ENCODE peak calls at places on chromosomes 13 and 19, in nine cellular contexts. P, N, V, J, G, X, K, A and B are unnamed samples.
A peak's percentile ranks its signal among the peaks of the same experiment; 100 is the strongest.

GRCh38 chr13:85462792-85463425 is 336.3 kb downstream of the SLITRK6 start:
- DNase-seq in A (no peak), G (no peak), V (no peak), X (no peak), K (no peak), N (no peak), P (no peak), J (no peak), B (no peak)

GRCh38 chr13:66915596-66916185 is 314.4 kb downstream of the PCDH9 start:
- DNase-seq in J (no peak), X (no peak), N (no peak), K (no peak), P (peak; percentile 11), V (peak; percentile 63), A (no peak), G (peak; percentile 26), B (no peak)

GRCh38 chr13:51825165-51825592 is 19.8 kb downstream of the TMEM272 start:
- DNase-seq in P (no peak), X (no peak), V (no peak), N (no peak), J (peak; percentile 79), K (no peak), G (no peak), A (no peak), B (no peak)

GRCh38 chr19:45402469-45403070 is 2.3 kb downstream of the PPP1R13L start:
- DNase-seq in K (peak; percentile 64), G (no peak), J (no peak), P (peak; percentile 90), N (peak; percentile 85), X (no peak), A (peak; percentile 69), V (no peak), B (peak; percentile 32)

GRCh38 chr13:31722684-31723083 is 16.6 kb upstream of the RXFP2 start:
- DNase-seq in G (no peak), P (no peak), A (no peak), J (no peak), N (no peak), K (no peak), X (no peak), V (no peak), B (no peak)

GRCh38 chr19:41318696-41319499 is 8.9 kb downstream of the CCDC97 start:
- DNase-seq in J (no peak), P (no peak), X (no peak), G (no peak), K (no peak), N (no peak), A (no peak), V (no peak), B (no peak)

GRCh38 chr13:25466880-25467279 is 95.1 kb downstream of the ATP8A2 start:
- DNase-seq in V (no peak), A (no peak), P (no peak), G (no peak), N (no peak), X (no peak), K (no peak), J (no peak), B (no peak)

GRCh38 chr13:99983401-99984133 is 2.0 kb downstream of the ZIC2 start:
- DNase-seq in G (no peak), P (no peak), V (no peak), A (no peak), N (peak; percentile 39), K (no peak), J (no peak), X (no peak), B (no peak)

DNA sequence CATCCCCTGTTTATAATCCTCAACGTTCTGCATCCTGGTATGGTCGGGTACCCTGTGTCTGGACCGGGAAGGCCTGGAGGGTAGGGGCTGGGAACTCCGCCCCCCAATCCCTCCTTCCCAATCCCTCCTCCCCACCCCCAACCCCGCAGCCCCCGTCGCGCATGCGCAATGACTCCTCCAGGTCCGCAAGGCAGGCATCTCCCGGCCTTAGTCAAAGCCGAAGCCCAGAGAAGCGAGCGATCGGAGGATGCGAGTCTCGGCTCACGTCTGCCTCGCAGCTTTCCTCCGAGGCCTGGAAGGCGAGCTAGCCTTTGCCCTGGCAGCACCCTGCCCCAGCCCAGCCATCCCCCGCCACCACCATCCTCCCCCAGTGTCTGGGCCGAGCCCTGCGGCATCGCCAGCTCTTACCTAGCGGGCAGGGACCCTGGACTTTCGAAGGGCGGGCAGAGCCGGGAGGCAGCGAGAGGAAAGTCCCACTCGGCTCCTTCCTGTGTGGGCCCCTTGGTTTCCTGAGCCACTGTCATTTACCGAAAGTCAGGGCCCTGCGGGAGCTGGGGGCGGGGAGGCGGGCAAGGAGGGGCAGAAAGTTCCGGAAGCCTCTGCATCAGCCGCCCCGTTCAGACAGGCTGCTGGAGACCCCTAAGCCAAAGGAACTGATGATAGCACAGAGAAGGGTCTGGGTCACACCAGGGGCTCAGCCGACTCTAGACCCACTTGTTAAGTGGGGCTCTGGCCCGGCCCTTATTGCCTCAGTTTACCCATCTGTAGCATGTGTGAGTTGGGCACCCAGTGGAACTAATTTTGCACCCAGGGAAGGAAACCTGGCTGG is at the start of gene JAK3:
- DNase-seq in J (peak; percentile 83), P (no peak), X (peak; percentile 72), K (no peak), G (peak; percentile 74), A (no peak), N (peak; percentile 91), V (peak; percentile 46), B (peak; percentile 79)
- H3K27ac ChIP-seq in J (peak within 1 kb of the TSS; percentile 91), P (peak within 1 kb of the TSS; percentile 71), X (peak within 1 kb of the TSS; percentile 84), K (peak within 1 kb of the TSS; percentile 76), G (peak within 1 kb of the TSS; percentile 84), A (peak within 1 kb of the TSS; percentile 65), N (no peak within 1 kb of the TSS), V (peak within 1 kb of the TSS; percentile 80), B (peak within 1 kb of the TSS; percentile 69)

GRCh38 chr19:48714759-48715261 is 4.7 kb downstream of the MAMSTR start:
- DNase-seq in V (no peak), J (no peak), N (no peak), G (no peak), X (no peak), A (no peak), P (no peak), K (no peak), B (no peak)

GRCh38 chr19:48711106-48711662 is 8.3 kb downstream of the MAMSTR start:
- DNase-seq in K (no peak), X (no peak), N (no peak), G (no peak), J (no peak), V (no peak), P (no peak), A (no peak), B (no peak)

GRCh38 chr19:48715276-48715675 is 4.2 kb downstream of the MAMSTR start:
- DNase-seq in P (no peak), G (no peak), V (no peak), A (peak; percentile 44), N (no peak), K (no peak), J (no peak), X (no peak), B (no peak)

GRCh38 chr19:48713864-48714755 is 5.4 kb downstream of the MAMSTR start:
- DNase-seq in A (peak; percentile 99), J (peak; percentile 96), N (peak; percentile 99), P (peak; percentile 100), X (peak; percentile 94), K (peak; percentile 99), V (peak; percentile 98), G (peak; percentile 100), B (peak; percentile 97)

DNA sequence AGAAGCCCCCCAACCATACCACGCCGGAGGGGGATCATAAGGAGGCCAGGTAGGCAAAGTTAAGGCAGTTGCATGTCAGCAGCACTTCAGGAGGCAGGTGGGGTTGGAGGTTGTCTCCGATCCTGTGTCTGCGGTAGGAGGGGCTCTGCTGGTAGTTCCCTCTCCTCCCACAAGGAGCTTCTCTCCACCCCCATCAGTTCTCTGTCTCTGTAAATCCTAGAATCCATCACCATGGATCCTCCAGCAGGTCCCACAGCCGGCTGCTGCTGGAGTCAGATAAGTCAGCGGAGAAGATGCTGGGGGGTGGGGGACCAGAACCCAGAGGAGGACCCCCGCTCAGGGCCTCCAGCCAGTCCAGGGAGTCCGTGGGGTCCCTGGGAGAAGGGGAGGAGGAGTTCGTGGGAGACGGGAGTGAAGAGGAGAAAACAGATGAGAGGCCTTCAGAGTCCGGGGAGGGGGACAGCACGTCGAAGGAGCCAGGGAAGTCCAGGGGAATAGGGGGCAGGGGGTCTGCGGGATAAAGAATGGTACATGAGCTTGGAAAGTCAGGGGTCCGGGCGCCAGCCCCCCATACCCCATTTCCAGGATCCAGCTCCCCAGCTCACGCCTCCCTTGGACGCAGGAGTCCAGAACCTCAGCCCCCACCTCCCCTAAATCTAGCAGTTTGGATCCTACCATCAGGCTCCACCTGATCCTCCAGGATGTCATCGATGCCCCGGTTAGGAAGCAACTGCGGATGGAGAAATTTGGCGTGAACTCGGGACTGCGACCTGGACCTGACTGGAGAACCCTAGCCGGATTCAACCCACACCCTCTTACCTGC is 6.3 kb downstream of the MAMSTR start:
- DNase-seq in G (peak; percentile 28), J (no peak), N (peak; percentile 83), A (peak; percentile 31), X (no peak), V (peak; percentile 31), K (no peak), P (no peak), B (no peak)
- H3K27ac ChIP-seq in G (peak overlapping the region; percentile 55), J (peak overlapping the region; percentile 70), N (no peak overlapping the region), A (peak overlapping the region; percentile 63), X (peak overlapping the region; percentile 6), V (peak overlapping the region; percentile 42), K (peak overlapping the region; percentile 91), P (peak overlapping the region; percentile 91), B (peak overlapping the region; percentile 44)

GRCh38 chr19:51274371-51274770 is 23.5 kb downstream of the SIGLECL1 start:
- DNase-seq in P (no peak), N (peak; percentile 9), A (no peak), X (no peak), J (no peak), G (no peak), V (no peak), K (no peak), B (no peak)

GRCh38 chr19:51271015-51271600 is 20.2 kb downstream of the SIGLECL1 start:
- DNase-seq in A (no peak), J (no peak), V (no peak), X (no peak), P (no peak), K (peak; percentile 59), N (peak; percentile 66), G (no peak), B (no peak)

GRCh38 chr19:51277112-51277511 is 26.2 kb downstream of the SIGLECL1 start:
- DNase-seq in J (no peak), V (no peak), A (no peak), G (no peak), N (no peak), K (no peak), X (no peak), P (no peak), B (no peak)

GRCh38 chr19:51272183-51272817 is 21.4 kb downstream of the SIGLECL1 start:
- DNase-seq in K (peak; percentile 21), P (no peak), J (no peak), V (no peak), G (peak; percentile 16), X (no peak), A (no peak), N (no peak), B (no peak)

GRCh38 chr19:51274037-51274370 is 23.1 kb downstream of the SIGLECL1 start:
- DNase-seq in A (no peak), N (peak; percentile 0), J (no peak), V (no peak), X (no peak), K (no peak), P (no peak), G (no peak), B (no peak)
- H3K27ac ChIP-seq in A (no peak overlapping the region), N (no peak overlapping the region), J (no peak overlapping the region), V (no peak overlapping the region), X (no peak overlapping the region), K (no peak overlapping the region), P (no peak overlapping the region), G (no peak overlapping the region), B (no peak overlapping the region)

DNA sequence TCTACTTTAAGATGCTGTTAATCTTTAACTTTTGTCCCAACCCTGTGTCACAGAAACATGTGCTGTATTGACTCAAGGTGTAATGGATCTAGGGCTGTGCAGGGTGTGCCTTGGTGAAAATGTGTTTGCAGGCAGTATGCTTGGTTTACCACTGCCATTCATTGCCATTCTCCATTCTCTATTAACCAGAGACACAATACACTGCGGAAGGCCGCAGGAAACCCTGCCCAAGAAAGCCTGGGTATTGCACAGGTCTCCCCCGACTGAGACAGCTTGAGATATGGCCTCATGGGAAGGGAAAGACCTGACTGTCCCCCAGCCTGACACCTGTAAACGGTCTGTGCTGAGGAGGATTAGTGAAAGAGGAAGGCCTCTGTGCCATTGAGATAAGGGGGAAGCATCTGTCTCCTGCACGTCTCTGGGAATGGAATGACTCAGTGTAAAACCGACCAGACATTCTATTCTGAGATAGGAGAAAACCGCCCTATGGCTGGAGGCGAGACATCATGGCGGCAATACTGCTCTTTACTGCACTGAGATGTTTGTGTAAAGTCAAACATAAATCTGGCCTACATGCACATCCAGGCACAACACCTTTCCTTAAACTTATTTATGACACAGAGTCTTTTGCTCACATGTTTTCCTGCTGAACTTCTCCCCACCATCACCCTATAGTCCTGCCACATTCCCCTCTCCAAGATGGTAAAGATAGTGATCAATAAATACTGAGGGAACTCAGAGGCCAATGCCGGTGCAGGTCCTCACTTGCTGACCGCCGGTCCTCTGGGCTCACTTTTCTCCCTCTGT is 13.1 kb upstream of the ZNF888 start:
- DNase-seq in J (no peak), K (no peak), V (no peak), G (no peak), P (no peak), X (no peak), A (peak; percentile 33), N (no peak), B (no peak)
- H3K27ac ChIP-seq in J (no peak overlapping the region), K (no peak overlapping the region), V (no peak overlapping the region), G (no peak overlapping the region), P (no peak overlapping the region), X (no peak overlapping the region), A (peak overlapping the region; percentile 60), N (no peak overlapping the region), B (peak overlapping the region; percentile 53)